ENCODE peak calls at places on chromosomes 2 and 18, in ten cellular contexts. T, Y, L, R, A, C, W, H, M and S are unnamed samples.

GRCh38 chr2:74573747-74574562 is 19.4 kb downstream of the DOK1 start:
- DNase-seq in T (no peak), Y (no peak), L (peak), R (no peak), A (no peak), C (no peak), W (no peak), H (no peak), M (no peak), S (no peak)

GRCh38 chr18:37289423-37289822 is 276.2 kb downstream of the CELF4 start:
- DNase-seq in T (no peak), Y (no peak), L (no peak), R (peak), A (no peak), C (no peak), W (no peak), H (peak), M (no peak), S (no peak)

GRCh38 chr2:134401789-134402188 is 147.9 kb downstream of the MGAT5 start:
- DNase-seq in T (no peak), Y (no peak), L (no peak), R (no peak), A (no peak), C (no peak), W (no peak), H (peak), M (no peak), S (no peak)

GRCh38 chr2:207260947-207261346 is 95.2 kb upstream of the KLF7 start:
- DNase-seq in T (no peak), Y (no peak), L (no peak), R (no peak), A (no peak), C (no peak), W (no peak), H (no peak), M (no peak), S (no peak)

GRCh38 chr2:233848276-233848675 is 6.1 kb downstream of the HJURP start:
- DNase-seq in T (no peak), Y (no peak), L (no peak), R (no peak), A (no peak), C (no peak), W (no peak), H (no peak), M (no peak), S (no peak)

GRCh38 chr2:155151945-155152344 is 453.4 kb downstream of the KCNJ3 start:
- DNase-seq in T (no peak), Y (no peak), L (no peak), R (no peak), A (no peak), C (no peak), W (no peak), H (no peak), M (no peak), S (no peak)

GRCh38 chr2:150644298-150645067 is 157.0 kb upstream of the RND3 start:
- DNase-seq in T (no peak), Y (no peak), L (no peak), R (no peak), A (no peak), C (no peak), W (no peak), H (peak), M (no peak), S (no peak)

GRCh38 chr2:174492963-174493431 is 6.2 kb upstream of the GPR155 start:
- DNase-seq in T (no peak), Y (no peak), L (no peak), R (no peak), A (no peak), C (no peak), W (no peak), H (peak), M (peak), S (no peak)

GRCh38 chr2:168345601-168346000 is 98.2 kb upstream of the STK39 start:
- DNase-seq in T (no peak), Y (no peak), L (no peak), R (no peak), A (no peak), C (no peak), W (no peak), H (no peak), M (no peak), S (no peak)

GRCh38 chr18:29651121-29651675 is 1391.3 kb downstream of the DSC3 start:
- DNase-seq in T (no peak), Y (no peak), L (no peak), R (no peak), A (no peak), C (no peak), W (no peak), H (no peak), M (no peak), S (no peak)

GRCh38 chr2:98172951-98173350 is 86.0 kb downstream of the VWA3B start:
- DNase-seq in T (no peak), Y (no peak), L (no peak), R (no peak), A (no peak), C (no peak), W (no peak), H (no peak), M (no peak), S (no peak)

GRCh38 chr2:172097557-172098131 is 5.1 kb downstream of the DLX2 start:
- DNase-seq in T (no peak), Y (no peak), L (peak), R (no peak), A (no peak), C (no peak), W (no peak), H (no peak), M (no peak), S (no peak)

GRCh38 chr2:41400057-41400665 is 647.7 kb upstream of the PKDCC start:
- DNase-seq in T (no peak), Y (no peak), L (peak), R (no peak), A (peak), C (no peak), W (no peak), H (no peak), M (no peak), S (no peak)

GRCh38 chr2:171531291-171531690 is 9.0 kb downstream of the CYBRD1 start:
- DNase-seq in T (peak), Y (no peak), L (no peak), R (no peak), A (no peak), C (no peak), W (no peak), H (peak), M (no peak), S (no peak)

GRCh38 chr2:237486819-237487448 is at the start of gene MLPH:
- DNase-seq in T (peak), Y (peak), L (no peak), R (peak), A (peak), C (no peak), W (no peak), H (peak), M (no peak), S (no peak)

GRCh38 chr2:235005603-235006259 is 53.9 kb downstream of the SH3BP4 start:
- DNase-seq in T (peak), Y (no peak), L (peak), R (peak), A (peak), C (no peak), W (no peak), H (peak), M (no peak), S (peak)

GRCh38 chr2:235004289-235004903 is 52.6 kb downstream of the SH3BP4 start:
- DNase-seq in T (peak), Y (no peak), L (no peak), R (no peak), A (no peak), C (no peak), W (no peak), H (no peak), M (no peak), S (no peak)

GRCh38 chr2:235006461-235006860 is 54.6 kb downstream of the SH3BP4 start:
- DNase-seq in T (peak), Y (no peak), L (no peak), R (no peak), A (no peak), C (no peak), W (no peak), H (no peak), M (no peak), S (no peak)

GRCh38 chr2:235003096-235003775 is 51.4 kb downstream of the SH3BP4 start:
- DNase-seq in T (peak), Y (no peak), L (no peak), R (no peak), A (no peak), C (no peak), W (no peak), H (no peak), M (no peak), S (no peak)

GRCh38 chr2:235005023-235005422 is 53.2 kb downstream of the SH3BP4 start:
- DNase-seq in T (peak), Y (no peak), L (no peak), R (no peak), A (no peak), C (no peak), W (no peak), H (no peak), M (no peak), S (no peak)
- H3K27ac ChIP-seq in T (no peak), Y (no peak), L (no peak), R (no peak), A (peak), C (no peak), W (no peak), H (no peak), M (no peak), S (no peak)

GRCh38 chr2:216553841-216554240 is 55.2 kb downstream of the RPL37A start:
- DNase-seq in T (no peak), Y (no peak), L (no peak), R (no peak), A (no peak), C (no peak), W (peak), H (no peak), M (no peak), S (no peak)
- H3K27ac ChIP-seq in T (no peak), Y (no peak), L (no peak), R (no peak), A (no peak), C (peak), W (no peak), H (no peak), M (no peak), S (no peak)

GRCh38 chr2:62660087-62660486 is 45.4 kb upstream of the EHBP1 start:
- DNase-seq in T (no peak), Y (no peak), L (no peak), R (no peak), A (no peak), C (no peak), W (no peak), H (no peak), M (no peak), S (no peak)
- H3K27ac ChIP-seq in T (no peak), Y (peak), L (no peak), R (no peak), A (no peak), C (no peak), W (no peak), H (no peak), M (no peak), S (no peak)

GRCh38 chr2:173400760-173401159 is 46.1 kb downstream of the CDCA7 start:
- DNase-seq in T (no peak), Y (no peak), L (peak), R (no peak), A (peak), C (no peak), W (no peak), H (no peak), M (no peak), S (no peak)

GRCh38 chr2:173405171-173405750 is 50.6 kb downstream of the CDCA7 start:
- DNase-seq in T (no peak), Y (no peak), L (no peak), R (no peak), A (no peak), C (no peak), W (no peak), H (no peak), M (no peak), S (no peak)

GRCh38 chr2:173399229-173399628 is 44.6 kb downstream of the CDCA7 start:
- DNase-seq in T (no peak), Y (no peak), L (no peak), R (no peak), A (no peak), C (no peak), W (no peak), H (no peak), M (no peak), S (no peak)

GRCh38 chr2:173402405-173402974 is 47.8 kb downstream of the CDCA7 start:
- DNase-seq in T (peak), Y (peak), L (peak), R (peak), A (peak), C (peak), W (peak), H (peak), M (peak), S (peak)

DNA sequence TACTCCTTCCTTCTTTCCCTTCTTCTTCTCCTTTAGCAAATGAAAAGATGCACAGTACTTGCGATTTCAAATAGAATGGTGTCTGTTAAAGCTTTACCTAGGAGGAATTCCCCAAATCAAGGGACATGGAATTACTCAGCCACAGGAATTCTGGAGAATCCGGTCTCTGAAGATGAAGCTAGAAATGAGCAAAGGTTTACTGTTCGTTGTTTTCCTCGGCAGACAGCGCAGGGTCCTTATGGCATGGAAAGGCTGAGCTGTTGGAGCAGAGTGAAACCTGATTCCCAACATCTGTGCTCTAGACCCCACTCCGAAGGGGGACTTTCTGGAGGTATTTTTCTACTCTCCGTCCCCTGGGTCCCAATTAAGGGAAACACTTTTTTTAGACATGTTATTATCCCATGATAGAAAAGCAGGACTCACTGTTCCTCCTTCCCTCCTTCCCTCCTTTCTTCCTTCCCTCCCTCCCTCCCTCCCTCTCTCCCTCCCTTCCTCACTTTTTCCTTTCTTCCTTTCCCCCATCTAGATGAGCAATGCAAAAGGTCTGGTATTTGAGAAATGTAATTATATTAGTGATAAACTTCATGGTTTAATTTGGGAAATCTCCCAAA is 47.1 kb downstream of the CDCA7 start:
- DNase-seq in T (no peak), Y (no peak), L (peak), R (no peak), A (peak), C (no peak), W (no peak), H (no peak), M (no peak), S (no peak)
- H3K27ac ChIP-seq in T (no peak), Y (no peak), L (no peak), R (no peak), A (no peak), C (no peak), W (no peak), H (no peak), M (no peak), S (no peak)

DNA sequence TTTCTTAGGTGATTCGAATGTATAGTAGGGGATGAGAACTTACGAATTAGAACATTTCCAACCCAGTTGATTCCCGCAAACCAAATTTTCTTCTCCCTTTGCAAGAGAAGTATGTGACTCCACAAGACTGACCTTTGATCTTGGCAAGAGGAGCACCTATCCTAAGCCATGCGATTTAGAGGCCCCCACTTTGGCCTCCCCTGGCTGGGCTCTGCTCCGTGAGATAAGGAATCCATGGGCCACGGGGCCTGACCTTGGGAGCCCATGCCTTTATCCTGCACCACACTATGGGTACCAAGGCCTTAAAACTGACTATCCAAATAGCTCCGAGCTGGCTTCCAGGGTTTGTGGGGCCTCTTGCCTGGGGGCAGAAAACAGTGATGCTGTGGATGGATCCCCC is 135.8 kb downstream of the LRRTM1 start:
- DNase-seq in T (no peak), Y (no peak), L (no peak), R (no peak), A (no peak), C (no peak), W (no peak), H (no peak), M (no peak), S (no peak)
- H3K27ac ChIP-seq in T (no peak), Y (no peak), L (no peak), R (no peak), A (no peak), C (no peak), W (no peak), H (no peak), M (no peak), S (no peak)

DNA sequence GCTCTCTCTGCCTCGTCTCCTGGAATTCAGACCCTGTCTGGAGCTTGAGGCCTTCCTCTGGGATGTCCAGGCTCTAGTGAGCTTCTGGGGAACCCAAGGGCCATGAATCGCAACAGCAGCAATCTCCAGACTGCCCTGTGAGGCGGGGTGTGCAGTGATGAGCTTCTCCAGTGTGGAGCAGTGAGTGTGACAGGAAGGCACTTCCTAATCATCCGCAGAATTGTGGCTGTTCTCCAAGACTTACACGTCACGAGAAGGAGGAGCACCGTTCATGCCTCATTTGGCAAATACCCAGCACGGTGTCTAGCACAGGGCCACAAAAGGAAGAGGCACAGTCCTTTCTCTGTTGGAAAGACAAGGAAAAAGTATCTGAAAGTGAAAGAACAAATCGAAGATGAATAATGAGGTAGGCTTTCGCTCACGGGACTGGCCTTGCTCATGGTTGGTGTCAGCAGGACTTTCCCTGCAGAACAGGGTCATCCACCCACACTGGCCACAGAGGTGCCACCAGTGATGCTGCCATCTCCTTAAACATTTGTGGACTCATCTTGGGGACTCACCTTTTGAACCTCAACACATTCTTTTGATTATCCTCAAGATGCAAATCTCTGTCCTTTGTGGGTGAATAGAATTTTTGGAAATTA is 125.1 kb upstream of the HAAO start:
- DNase-seq in T (no peak), Y (no peak), L (peak), R (peak), A (no peak), C (peak), W (no peak), H (peak), M (no peak), S (no peak)
- H3K27ac ChIP-seq in T (peak), Y (no peak), L (peak), R (peak), A (no peak), C (peak), W (no peak), H (peak), M (peak), S (no peak)

GRCh38 chr18:48613589-48613988 is 74.8 kb downstream of the CTIF start:
- DNase-seq in T (peak), Y (peak), L (no peak), R (peak), A (no peak), C (no peak), W (peak), H (peak), M (no peak), S (peak)
- H3K27ac ChIP-seq in T (no peak), Y (no peak), L (no peak), R (no peak), A (peak), C (no peak), W (peak), H (no peak), M (no peak), S (peak)

DNA sequence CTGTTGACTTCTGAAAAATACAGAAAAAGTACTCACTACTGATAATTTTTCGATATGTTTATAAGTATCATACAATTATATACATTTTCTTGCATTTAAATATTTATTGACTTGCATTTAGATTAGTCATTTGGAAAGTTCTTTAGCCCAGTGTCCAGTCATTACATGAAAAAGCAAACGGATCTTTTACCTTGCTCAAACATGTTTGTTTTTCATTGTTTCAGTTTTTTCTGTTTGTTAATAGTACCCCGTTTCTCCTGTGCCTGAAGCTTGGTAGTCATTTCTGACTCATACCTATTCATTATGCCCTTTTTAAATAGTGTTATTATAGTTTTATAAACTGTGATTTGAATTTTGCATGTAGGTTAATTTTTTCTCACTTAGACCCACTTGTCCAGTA is 28.1 kb downstream of the CEP192 start:
- DNase-seq in T (no peak), Y (no peak), L (no peak), R (no peak), A (no peak), C (no peak), W (no peak), H (no peak), M (no peak), S (no peak)
- H3K27ac ChIP-seq in T (no peak), Y (no peak), L (no peak), R (no peak), A (no peak), C (no peak), W (no peak), H (no peak), M (no peak), S (no peak)

DNA sequence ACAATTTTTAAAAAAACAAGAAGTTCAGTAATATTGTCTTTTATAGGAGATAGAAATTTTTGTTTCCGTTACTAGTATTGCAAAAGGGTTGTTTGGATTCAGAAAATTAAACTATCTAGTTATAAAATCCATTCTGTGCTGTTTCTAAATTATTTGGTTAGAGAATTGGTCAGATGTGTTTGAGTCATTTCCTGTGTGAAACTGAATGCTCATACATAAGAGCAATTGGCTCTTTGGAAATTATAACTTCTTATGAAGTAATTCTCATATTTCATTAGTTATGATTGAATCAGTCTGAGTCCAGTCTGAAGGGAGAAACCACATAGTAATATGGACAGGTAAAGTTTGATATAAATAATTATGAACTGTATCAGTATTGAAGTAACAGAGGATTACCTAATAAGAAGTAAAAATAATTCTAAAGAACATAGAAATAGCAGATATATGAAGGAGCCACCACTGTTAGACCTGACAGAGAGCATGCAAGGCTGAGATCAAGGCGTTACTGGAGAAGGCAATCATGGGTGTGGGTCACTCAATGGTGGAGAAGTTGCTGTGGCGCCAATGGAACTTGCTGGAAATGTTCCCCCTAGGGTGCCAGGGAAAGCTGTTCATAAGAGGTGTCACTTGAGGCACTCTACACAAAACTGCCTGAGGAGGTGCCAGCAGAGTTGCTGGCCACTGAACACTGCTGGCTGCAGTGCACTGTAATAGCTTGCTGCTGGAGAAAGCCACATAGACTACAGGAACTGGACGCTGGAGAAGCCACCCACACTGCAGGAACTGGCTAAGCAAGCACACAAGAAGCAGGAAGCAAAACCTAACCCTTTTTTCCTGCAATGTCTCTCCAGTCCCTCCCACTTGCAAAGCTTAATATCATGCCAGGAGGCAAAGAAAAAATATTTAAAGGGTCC is 18.0 kb upstream of the FAP start:
- DNase-seq in T (peak), Y (no peak), L (peak), R (peak), A (no peak), C (no peak), W (no peak), H (peak), M (no peak), S (no peak)
- H3K27ac ChIP-seq in T (peak), Y (peak), L (no peak), R (peak), A (no peak), C (peak), W (no peak), H (peak), M (no peak), S (no peak)